ENCODE peak calls at places on chromosomes 13 and 19, in nine cellular contexts. E is fibroblast of lung; A is M059J; W is mucosa of gallbladder; K is IMR-90; I is activated CD4-positive, CD25-positive, alpha-beta regulatory T cell; Y is activated B cell treated with CpG ODN at 0.5 μM for 24 hours; B is stimulated activated CD8-positive, alpha-beta memory T cell treated with anti-CD3 and anti-CD28 coated beads, Interleukin-12 subunit alpha, Interleukin-12 subunit beta, amount 100 ng/mL, for 1 hour; R is AG09319. J is an unnamed sample.

GRCh38 chr19:51342631-51343569 is 961 bp upstream of the VSIG10L start:
- DNase-seq in E (no peak), A (peak), W (no peak), K (no peak), I (no peak), Y (no peak), B (no peak), R (no peak), J (no peak)

GRCh38 chr13:30157616-30157993 is 149.7 kb downstream of the KATNAL1 start:
- DNase-seq in E (no peak), A (no peak), W (no peak), K (no peak), I (no peak), Y (no peak), B (no peak), R (no peak), J (no peak)

GRCh38 chr13:87677334-87678234 is 6.4 kb downstream of the SLITRK5 start:
- DNase-seq in E (no peak), A (no peak), W (no peak), K (no peak), I (no peak), Y (no peak), B (no peak), R (no peak), J (no peak)

GRCh38 chr19:24074720-24075119 is 12.3 kb upstream of the ZNF254 start:
- DNase-seq in E (peak), A (peak), W (no peak), K (peak), I (no peak), Y (no peak), B (no peak), R (no peak), J (no peak)

GRCh38 chr19:46932346-46932745 is 71.5 kb downstream of the ARHGAP35 start:
- DNase-seq in E (peak), A (peak), W (no peak), K (peak), I (no peak), Y (no peak), B (no peak), R (no peak), J (no peak)

GRCh38 chr13:40637644-40638043 is 28.8 kb downstream of the FOXO1 start:
- DNase-seq in E (no peak), A (no peak), W (no peak), K (no peak), I (no peak), Y (no peak), B (no peak), R (no peak), J (no peak)

GRCh38 chr13:108419768-108420167 is 150.2 kb downstream of the TNFSF13B start:
- DNase-seq in E (no peak), A (no peak), W (no peak), K (no peak), I (no peak), Y (no peak), B (no peak), R (no peak), J (no peak)

GRCh38 chr19:18675779-18676178 is 7.7 kb upstream of the CRTC1 start:
- DNase-seq in E (no peak), A (no peak), W (no peak), K (no peak), I (no peak), Y (no peak), B (no peak), R (no peak), J (peak)

GRCh38 chr19:10286803-10287737 is at the start of gene ICAM4:
- DNase-seq in E (no peak), A (no peak), W (no peak), K (peak), I (no peak), Y (no peak), B (no peak), R (no peak), J (no peak)

GRCh38 chr13:110005563-110005962 is 219.2 kb upstream of the IRS2 start:
- DNase-seq in E (no peak), A (no peak), W (no peak), K (no peak), I (no peak), Y (no peak), B (no peak), R (no peak), J (no peak)

GRCh38 chr13:28489975-28490550 is 4.9 kb downstream of the FLT1 start:
- DNase-seq in E (no peak), A (no peak), W (no peak), K (no peak), I (no peak), Y (no peak), B (no peak), R (no peak), J (no peak)

GRCh38 chr19:2540646-2541454 is 64.9 kb downstream of the GADD45B start:
- DNase-seq in E (peak), A (peak), W (peak), K (peak), I (no peak), Y (no peak), B (no peak), R (peak), J (no peak)

GRCh38 chr13:45024847-45025246 is 35.5 kb downstream of the GPALPP1 start:
- DNase-seq in E (no peak), A (no peak), W (no peak), K (no peak), I (no peak), Y (no peak), B (no peak), R (no peak), J (no peak)

GRCh38 chr13:26112843-26113242 is 61.0 kb upstream of the SHISA2 start:
- DNase-seq in E (no peak), A (peak), W (no peak), K (peak), I (no peak), Y (no peak), B (no peak), R (no peak), J (peak)

GRCh38 chr13:94065741-94066140 is 413.7 kb downstream of the DCT start:
- DNase-seq in E (peak), A (no peak), W (no peak), K (peak), I (no peak), Y (no peak), B (no peak), R (no peak), J (no peak)

GRCh38 chr13:94217370-94217769 is 262.1 kb downstream of the DCT start:
- DNase-seq in E (peak), A (no peak), W (no peak), K (peak), I (no peak), Y (no peak), B (no peak), R (no peak), J (no peak)

GRCh38 chr19:51020988-51021651 is 1.6 kb upstream of the KLK10 start:
- DNase-seq in E (peak), A (peak), W (peak), K (peak), I (no peak), Y (no peak), B (no peak), R (no peak), J (peak)

GRCh38 chr19:46748325-46749109 is 2.3 kb upstream of the STRN4 start:
- DNase-seq in E (peak), A (peak), W (no peak), K (peak), I (peak), Y (peak), B (peak), R (no peak), J (peak)

GRCh38 chr19:10137751-10138682 is 18.3 kb upstream of the EIF3G start:
- DNase-seq in E (no peak), A (no peak), W (no peak), K (no peak), I (no peak), Y (no peak), B (no peak), R (no peak), J (no peak)

GRCh38 chr13:71017607-71018006 is 849.4 kb downstream of the DACH1 start:
- DNase-seq in E (no peak), A (no peak), W (no peak), K (no peak), I (no peak), Y (no peak), B (no peak), R (no peak), J (no peak)

GRCh38 chr13:42474954-42475353 is 99.0 kb upstream of the TNFSF11 start:
- DNase-seq in E (peak), A (no peak), W (no peak), K (peak), I (no peak), Y (no peak), B (no peak), R (no peak), J (no peak)

GRCh38 chr13:78657699-78658629 is 991 bp downstream of the OBI1 start:
- DNase-seq in E (peak), A (peak), W (no peak), K (peak), I (no peak), Y (no peak), B (no peak), R (no peak), J (peak)

GRCh38 chr13:21078501-21078900 is 17.1 kb upstream of the LATS2 start:
- DNase-seq in E (no peak), A (no peak), W (no peak), K (peak), I (no peak), Y (no peak), B (no peak), R (no peak), J (no peak)

GRCh38 chr13:79861731-79862130 is 380.8 kb downstream of the NDFIP2 start:
- DNase-seq in E (no peak), A (no peak), W (no peak), K (no peak), I (no peak), Y (no peak), B (no peak), R (no peak), J (no peak)

GRCh38 chr13:83825676-83826075 is 56.6 kb downstream of the SLITRK1 start:
- DNase-seq in E (peak), A (peak), W (no peak), K (no peak), I (no peak), Y (no peak), B (no peak), R (no peak), J (no peak)

GRCh38 chr19:6667114-6667627 is 2.8 kb downstream of the TNFSF14 start:
- DNase-seq in E (no peak), A (peak), W (no peak), K (no peak), I (no peak), Y (no peak), B (no peak), R (no peak), J (no peak)

GRCh38 chr13:31538067-31539042 is 201.0 kb upstream of the RXFP2 start:
- DNase-seq in E (peak), A (peak), W (peak), K (peak), I (no peak), Y (no peak), B (no peak), R (no peak), J (peak)

GRCh38 chr13:40102854-40103253 is 447.4 kb downstream of the COG6 start:
- DNase-seq in E (peak), A (peak), W (no peak), K (peak), I (peak), Y (no peak), B (peak), R (no peak), J (no peak)

GRCh38 chr13:33176526-33176925 is 109.0 kb downstream of the STARD13 start:
- DNase-seq in E (no peak), A (no peak), W (no peak), K (peak), I (no peak), Y (no peak), B (no peak), R (no peak), J (no peak)

GRCh38 chr13:42593719-42594012 is 19.7 kb downstream of the TNFSF11 start:
- DNase-seq in E (no peak), A (no peak), W (no peak), K (no peak), I (no peak), Y (no peak), B (no peak), R (no peak), J (no peak)

GRCh38 chr19:40241809-40242384 is 15.4 kb upstream of the CCNP start:
- DNase-seq in E (peak), A (no peak), W (peak), K (no peak), I (no peak), Y (no peak), B (no peak), R (no peak), J (no peak)

GRCh38 chr13:30569901-30570576 is 47.7 kb upstream of the USPL1 start:
- DNase-seq in E (peak), A (peak), W (no peak), K (peak), I (no peak), Y (no peak), B (no peak), R (peak), J (no peak)

GRCh38 chr13:29886446-29886845 is 36.0 kb upstream of the UBL3 start:
- DNase-seq in E (no peak), A (no peak), W (no peak), K (no peak), I (no peak), Y (no peak), B (peak), R (no peak), J (peak)

GRCh38 chr13:103282571-103283450 is 216.6 kb upstream of the SLC10A2 start:
- DNase-seq in E (peak), A (peak), W (no peak), K (peak), I (no peak), Y (no peak), B (no peak), R (no peak), J (no peak)

GRCh38 chr13:44211286-44211685 is 162.3 kb upstream of the SERP2 start:
- DNase-seq in E (no peak), A (no peak), W (no peak), K (no peak), I (no peak), Y (no peak), B (no peak), R (no peak), J (no peak)

GRCh38 chr13:50512602-50513527 is 330.6 kb downstream of the DLEU7 start:
- DNase-seq in E (peak), A (peak), W (peak), K (peak), I (no peak), Y (peak), B (peak), R (no peak), J (peak)